ENCODE peak calls at places on chromosomes 11 and 22, in seven cellular contexts. T is spleen, C is OCI-LY7, Z is mammary epithelial cell, J is adipocyte, L is cardiac muscle cell, B is GM23248. W is an unnamed sample. For H3K4me1, the result is how much of the 10 kb centered on the place peaks cover.

GRCh38 chr22:30290679-30291333 is 1.5 kb upstream of the CASTOR1 start:
- DNase-seq in L (peak), J (peak), C (peak), T (peak), B (peak), Z (peak), W (no peak)

GRCh38 chr11:60914620-60915249 is 777 bp downstream of the TMEM109 start:
- DNase-seq in C (peak), J (peak), T (no peak), B (peak), Z (peak), L (peak), W (no peak)

GRCh38 chr11:27471067-27471587 is 1.5 kb downstream of the LGR4 start:
- DNase-seq in Z (peak), B (peak), J (peak), L (no peak), C (no peak), T (no peak), W (no peak)

GRCh38 chr22:23828800-23829680 is 9.8 kb downstream of the DERL3 start:
- DNase-seq in C (no peak), B (no peak), L (no peak), T (peak), Z (no peak), J (no peak), W (no peak)

GRCh38 chr11:121321614-121322243 is 29.2 kb downstream of the SC5D start:
- DNase-seq in C (peak), J (peak), Z (peak), T (no peak), B (peak), L (peak), W (peak)

GRCh38 chr11:112795142-112795815 is 165.9 kb upstream of the NCAM1 start:
- DNase-seq in L (peak), T (no peak), C (peak), J (no peak), Z (peak), B (peak), W (peak)

GRCh38 chr11:118922745-118923627 is 2.7 kb downstream of the BCL9L start:
- DNase-seq in L (no peak), C (no peak), J (peak), T (peak), Z (no peak), B (peak), W (no peak)

GRCh38 chr11:125923012-125923579 is 18.8 kb downstream of the DDX25 start:
- DNase-seq in J (peak), B (peak), T (no peak), L (peak), Z (peak), C (peak), W (peak)

GRCh38 chr11:134517621-134518293 is 105.7 kb upstream of the B3GAT1 start:
- DNase-seq in Z (no peak), B (no peak), J (no peak), C (no peak), L (no peak), T (peak), W (no peak)

DNA sequence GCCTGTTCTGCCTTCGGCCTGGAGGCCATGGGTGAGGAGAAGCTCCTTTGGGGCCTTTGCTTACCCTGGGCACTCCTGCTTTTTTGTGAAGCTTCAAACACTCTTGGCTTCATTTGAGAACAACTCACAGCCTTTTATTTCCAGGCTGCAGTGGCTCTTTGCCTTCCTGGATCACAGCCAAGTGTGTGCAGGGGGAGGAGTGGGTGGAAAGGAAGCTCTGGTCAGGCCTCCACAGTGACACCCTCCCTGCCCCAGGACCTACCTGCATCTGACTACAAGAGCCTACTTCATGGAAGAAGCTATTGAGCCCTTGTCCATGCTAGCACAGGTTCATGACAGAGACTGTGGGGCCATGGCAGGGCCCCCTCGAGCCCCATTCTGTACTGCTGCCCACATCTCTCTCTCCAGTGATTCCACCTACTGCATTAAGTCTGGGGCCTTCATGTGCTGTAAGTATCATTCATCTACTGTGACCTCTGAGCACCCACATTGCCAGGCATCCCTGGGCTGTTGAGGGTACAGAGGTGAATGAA is 52.3 kb downstream of the GAB4 start:
- DNase-seq in C (no peak), L (no peak), B (no peak), Z (no peak), J (no peak), T (no peak), W (no peak)
- H3K4me1 ChIP-seq in C (under half), L (under half), B (under half), Z (under half), J (under half), T (under half), W (under half)

DNA sequence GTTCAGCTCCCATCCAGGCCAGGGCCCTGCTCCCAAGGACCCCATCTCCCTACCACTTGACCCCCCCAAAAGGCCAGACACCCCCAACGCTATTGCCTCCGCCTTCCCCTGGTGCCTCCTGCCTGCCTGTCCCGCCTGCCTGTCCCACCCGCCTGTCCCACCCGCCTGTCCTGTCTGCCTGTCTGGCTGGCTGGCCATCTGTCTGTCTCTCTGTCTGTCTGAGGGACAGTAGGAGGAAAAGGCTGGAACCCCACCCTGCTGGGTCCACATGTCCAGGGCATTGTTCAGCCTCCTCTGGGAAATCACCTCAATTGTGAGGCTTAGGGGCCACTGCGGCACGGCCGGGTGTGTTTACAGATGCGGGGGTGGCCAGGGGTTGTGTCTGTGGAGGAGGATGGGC is 25.3 kb upstream of the CBX7 start:
- DNase-seq in B (no peak), T (peak), C (no peak), L (no peak), J (no peak), Z (no peak), W (no peak)
- H3K4me1 ChIP-seq in B (under half), T (half or more), C (under half), L (under half), J (under half), Z (under half), W (under half)

DNA sequence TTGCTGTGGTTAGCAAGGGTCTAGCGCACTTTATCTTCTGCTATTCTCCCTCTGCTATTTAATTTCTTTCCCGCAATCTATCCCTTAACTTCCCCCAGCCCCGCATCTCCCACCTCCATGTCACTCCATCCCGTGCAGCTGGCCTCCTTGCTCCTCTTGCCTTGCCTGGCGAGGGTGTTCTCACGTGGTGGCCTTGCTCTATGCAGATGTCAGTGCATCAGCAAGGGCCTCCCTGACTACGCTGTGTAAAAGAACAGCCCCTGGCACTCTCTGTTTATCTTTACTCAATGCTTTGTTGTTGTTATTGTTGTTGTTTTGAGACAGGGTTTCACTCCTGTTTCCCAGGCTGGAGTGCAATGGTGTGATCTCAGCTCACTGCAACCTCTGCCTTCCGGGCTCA is 114.4 kb upstream of the NNMT start:
- DNase-seq in Z (no peak), B (no peak), T (no peak), J (no peak), C (no peak), L (no peak), W (no peak)
- H3K4me1 ChIP-seq in Z (under half), B (under half), T (half or more), J (half or more), C (under half), L (under half), W (under half)

GRCh38 chr11:57501951-57502350 is 13.6 kb downstream of the SLC43A1 start:
- DNase-seq in L (peak), Z (no peak), J (no peak), C (no peak), B (peak), T (no peak), W (no peak)

GRCh38 chr11:57502870-57503269 is 12.6 kb downstream of the SLC43A1 start:
- DNase-seq in J (no peak), L (no peak), T (no peak), B (no peak), Z (no peak), C (no peak), W (no peak)

GRCh38 chr11:57500926-57501325 is 14.6 kb downstream of the SLC43A1 start:
- DNase-seq in L (no peak), J (no peak), C (no peak), Z (no peak), T (no peak), B (no peak), W (no peak)

GRCh38 chr11:57500526-57500925 is 15.0 kb downstream of the SLC43A1 start:
- DNase-seq in Z (no peak), B (no peak), J (no peak), T (no peak), L (no peak), C (no peak), W (no peak)

GRCh38 chr11:57502376-57502775 is 13.1 kb downstream of the SLC43A1 start:
- DNase-seq in C (no peak), T (no peak), J (no peak), Z (no peak), L (no peak), B (no peak), W (no peak)
- H3K4me1 ChIP-seq in C (under half), T (under half), J (under half), Z (under half), L (under half), B (under half), W (under half)

DNA sequence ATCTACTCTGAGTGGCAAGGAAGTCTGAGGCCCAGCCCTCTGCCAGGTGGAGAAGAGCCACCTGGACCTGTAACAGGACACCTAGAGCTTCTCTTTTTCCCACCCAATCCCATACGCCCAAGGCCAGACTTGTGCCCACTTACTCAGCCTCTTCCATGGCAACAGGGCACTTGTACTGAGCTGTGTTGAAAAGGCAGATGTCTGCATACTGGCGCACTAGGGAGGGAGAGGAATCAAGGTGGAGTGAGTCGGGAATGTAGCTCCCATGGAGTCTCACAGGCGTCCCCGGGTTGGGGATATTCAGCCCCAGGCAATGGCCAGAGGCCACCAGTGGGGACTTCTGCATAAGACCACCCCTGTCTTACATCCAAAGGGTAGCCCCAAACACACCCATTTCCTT is 36.1 kb downstream of the TPBGL start:
- DNase-seq in C (no peak), Z (no peak), L (no peak), T (peak), J (no peak), B (no peak), W (no peak)
- H3K4me1 ChIP-seq in C (under half), Z (under half), L (under half), T (half or more), J (under half), B (under half), W (under half)

DNA sequence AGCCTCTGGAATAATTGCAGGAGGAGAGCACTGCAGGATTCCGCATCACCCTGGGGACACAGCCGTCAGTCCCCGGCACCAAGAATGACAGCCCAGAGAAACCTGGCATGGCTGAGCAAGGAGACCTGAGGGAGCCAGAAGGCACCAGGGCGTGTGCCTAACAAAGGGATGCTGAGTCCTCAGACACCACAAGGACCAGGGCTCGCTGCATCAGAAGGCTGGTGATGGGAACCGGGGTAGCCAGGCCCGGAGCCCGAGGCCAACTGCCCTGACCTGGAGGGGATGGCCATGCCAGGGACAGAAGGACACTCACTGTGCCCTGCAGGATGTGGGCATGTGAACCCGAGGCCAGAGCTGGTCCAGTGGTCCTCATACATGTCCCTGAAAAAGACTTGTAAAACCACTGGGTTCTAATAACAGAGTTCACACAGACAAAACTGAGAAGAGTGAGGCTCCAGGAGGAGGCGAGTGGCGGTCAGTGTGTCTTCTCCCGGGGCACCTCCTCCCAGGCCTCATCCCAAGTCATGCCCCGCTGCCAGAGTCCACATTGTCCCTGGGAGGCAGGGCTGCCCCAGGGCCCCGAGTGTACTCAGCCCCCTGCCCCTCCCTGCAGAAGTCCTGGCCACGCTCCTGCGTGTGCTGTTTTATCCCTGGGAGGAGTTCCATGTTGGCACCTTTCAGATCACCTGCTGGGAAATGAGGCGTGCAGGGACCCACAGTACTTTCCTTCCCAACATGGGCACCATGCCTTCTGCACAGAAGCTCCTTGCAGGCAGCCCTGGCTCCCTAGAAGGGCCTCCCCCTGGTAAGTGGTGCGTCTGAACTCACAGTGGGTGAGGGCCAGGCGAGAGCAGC is 42.5 kb downstream of the TBX1 start:
- DNase-seq in T (peak), C (no peak), Z (no peak), B (no peak), L (no peak), J (no peak), W (no peak)
- H3K4me1 ChIP-seq in T (under half), C (under half), Z (under half), B (under half), L (under half), J (under half), W (under half)